ENCODE peak calls at places on chromosomes 1 and 21, in five cellular contexts. W, Y, A, T and D are unnamed samples. For H3K4me1 and H3K27me3, the result is how much of the 10 kb centered on the place peaks cover.

GRCh38 chr1:31155216-31155806 is 84.4 kb downstream of the NKAIN1 start:
- DNase-seq in Y (peak), W (peak), T (peak), A (peak), D (peak)

GRCh38 chr21:33025471-33026298 is at the start of gene OLIG2:
- DNase-seq in W (no peak), Y (no peak), T (no peak), A (no peak), D (no peak)

GRCh38 chr1:234746798-234747196 is 136.8 kb upstream of the IRF2BP2 start:
- DNase-seq in T (no peak), W (no peak), A (peak), Y (no peak), D (no peak)

GRCh38 chr1:14924012-14924452 is 229.5 kb upstream of the TMEM51 start:
- DNase-seq in T (no peak), Y (peak), W (peak), A (peak), D (peak)

GRCh38 chr1:112169517-112169916 is 180.0 kb upstream of the KCND3 start:
- DNase-seq in T (no peak), A (no peak), Y (no peak), W (no peak), D (no peak)

GRCh38 chr1:68162761-68163160 is 69.6 kb downstream of the WLS start:
- DNase-seq in Y (no peak), A (no peak), W (no peak), T (no peak), D (no peak)

GRCh38 chr1:26862781-26863676 is at the start of gene SFN:
- DNase-seq in W (no peak), A (peak), Y (no peak), T (peak), D (no peak)

GRCh38 chr1:236058141-236058626 is 6.7 kb downstream of the NID1 start:
- DNase-seq in Y (peak), T (no peak), A (peak), W (no peak), D (no peak)

GRCh38 chr21:39654951-39655350 is 42.2 kb downstream of the B3GALT5 start:
- DNase-seq in W (no peak), A (no peak), T (no peak), Y (no peak), D (no peak)

GRCh38 chr1:228163004-228163753 is 2.4 kb upstream of the IBA57 start:
- DNase-seq in Y (peak), T (peak), A (peak), W (peak), D (peak)

GRCh38 chr1:242139437-242139836 is 140.5 kb upstream of the MAP1LC3C start:
- DNase-seq in A (no peak), Y (no peak), T (no peak), W (no peak), D (no peak)

GRCh38 chr1:171740987-171741871 is 636 bp downstream of the VAMP4 start:
- DNase-seq in W (peak), T (peak), A (peak), Y (peak), D (no peak)

GRCh38 chr1:94688646-94689045 is 131.5 kb upstream of the SLC44A3 start:
- DNase-seq in T (peak), A (no peak), W (no peak), Y (no peak), D (no peak)

GRCh38 chr1:181151378-181152326 is 63.2 kb downstream of the IER5 start:
- DNase-seq in T (no peak), A (no peak), W (no peak), Y (peak), D (no peak)

GRCh38 chr1:15214507-15214906 is 32.5 kb upstream of the FHAD1 start:
- DNase-seq in A (no peak), W (peak), T (no peak), Y (no peak), D (peak)

GRCh38 chr1:184366992-184367391 is 19.8 kb upstream of the C1orf21 start:
- DNase-seq in T (no peak), A (no peak), W (no peak), Y (no peak), D (no peak)

GRCh38 chr1:8429549-8430105 is 111.7 kb downstream of the SLC45A1 start:
- DNase-seq in A (no peak), W (no peak), T (no peak), Y (no peak), D (no peak)

GRCh38 chr1:28926629-28927441 is 12.5 kb downstream of the EPB41 start:
- DNase-seq in W (no peak), Y (no peak), T (no peak), A (no peak), D (no peak)

GRCh38 chr1:211082824-211083223 is 51.1 kb downstream of the KCNH1 start:
- DNase-seq in A (no peak), Y (no peak), W (no peak), T (no peak), D (no peak)

GRCh38 chr1:219174672-219175564 is 1.2 kb downstream of the LYPLAL1 start:
- DNase-seq in T (peak), W (no peak), Y (peak), A (peak), D (no peak)

GRCh38 chr21:42332557-42332956 is 17.3 kb upstream of the TFF3 start:
- DNase-seq in W (no peak), T (no peak), Y (no peak), A (no peak), D (no peak)

GRCh38 chr1:169049258-169049936 is 57.1 kb upstream of the ATP1B1 start:
- DNase-seq in A (no peak), W (no peak), T (no peak), Y (no peak), D (no peak)

GRCh38 chr1:53186533-53186932 is 10.1 kb upstream of the CPT2 start:
- DNase-seq in Y (no peak), W (no peak), T (no peak), A (no peak), D (no peak)

GRCh38 chr1:53180951-53181350 is 15.7 kb upstream of the CPT2 start:
- DNase-seq in A (no peak), Y (no peak), W (no peak), T (no peak), D (no peak)

GRCh38 chr1:53182111-53182593 is 14.5 kb upstream of the CPT2 start:
- DNase-seq in T (peak), Y (peak), W (peak), A (peak), D (peak)

GRCh38 chr1:53182688-53183276 is 13.8 kb upstream of the CPT2 start:
- DNase-seq in A (no peak), T (no peak), W (no peak), Y (no peak), D (no peak)

DNA sequence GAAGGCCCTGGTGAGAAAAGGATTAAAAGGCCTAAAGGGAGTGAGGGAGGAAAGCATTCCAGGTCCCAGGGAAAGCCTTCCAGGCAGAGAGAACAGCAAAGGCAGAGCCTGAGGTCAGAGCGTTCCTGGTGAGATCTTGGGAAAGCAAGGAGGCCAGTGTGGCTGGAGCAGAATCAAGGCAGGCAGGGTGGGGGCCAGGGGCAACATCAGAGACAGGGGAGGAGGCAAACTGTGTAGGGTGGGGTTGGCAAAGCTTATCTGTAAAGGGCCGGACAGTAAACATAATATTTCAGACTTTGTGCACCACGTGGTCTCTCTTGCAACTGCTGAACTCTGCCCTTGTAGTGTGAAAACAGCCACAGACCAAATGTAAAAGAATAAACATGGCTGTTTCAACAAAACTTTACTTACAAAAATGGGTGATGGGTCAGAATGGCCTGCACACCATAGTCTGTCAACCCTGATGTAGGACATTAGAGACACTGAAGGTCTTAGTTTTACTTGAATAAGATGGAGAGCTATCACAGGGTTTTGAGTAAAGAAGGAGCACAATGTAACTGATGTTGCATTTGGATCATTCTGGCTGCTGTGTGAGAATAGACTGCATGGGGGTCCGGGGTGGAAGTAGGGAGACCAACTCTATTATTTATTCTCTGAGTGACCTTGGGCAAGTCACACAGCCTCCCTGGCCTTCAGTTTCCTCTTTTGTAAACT is 13.2 kb upstream of the CPT2 start:
- DNase-seq in Y (no peak), W (no peak), A (no peak), T (peak), D (no peak)
- H3K4me1 ChIP-seq in Y (under half), W (under half), A (under half), T (under half), D (under half)

GRCh38 chr1:24069817-24070216 is 42.1 kb downstream of the MYOM3 start:
- DNase-seq in Y (no peak), A (peak), T (no peak), W (no peak), D (no peak)

GRCh38 chr1:24060482-24060881 is 51.5 kb downstream of the MYOM3 start:
- DNase-seq in A (no peak), Y (no peak), T (no peak), W (no peak), D (no peak)

GRCh38 chr1:24067978-24068377 is 44.0 kb downstream of the MYOM3 start:
- DNase-seq in W (no peak), A (no peak), Y (no peak), T (no peak), D (no peak)

GRCh38 chr1:24062221-24062620 is 49.7 kb downstream of the MYOM3 start:
- DNase-seq in Y (no peak), T (no peak), A (no peak), W (no peak), D (no peak)

DNA sequence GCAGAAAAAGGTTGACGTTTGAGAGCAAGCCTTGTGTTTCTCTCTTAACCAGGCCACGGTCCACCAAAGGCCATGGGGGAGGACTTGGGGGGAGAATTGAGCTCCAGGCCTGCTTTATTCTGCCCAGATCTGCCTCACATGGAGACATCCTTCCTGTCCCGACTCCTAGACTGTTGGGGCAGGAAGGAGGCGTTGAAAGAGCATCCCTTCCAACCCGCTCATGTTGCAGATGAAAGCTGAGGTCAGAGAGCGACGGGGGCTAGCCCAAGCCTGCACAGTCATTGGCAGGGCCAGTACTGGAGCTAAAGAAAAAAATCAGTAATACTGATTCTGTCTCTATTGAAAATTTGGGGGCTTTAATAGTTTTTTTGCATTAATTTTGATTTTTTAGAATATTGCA is 46.6 kb downstream of the MYOM3 start:
- DNase-seq in Y (no peak), W (no peak), T (no peak), A (no peak), D (no peak)
- H3K27me3 ChIP-seq in Y (under half), W (under half), T (under half), A (under half), D (under half)

GRCh38 chr1:206633708-206634121 is 1.6 kb upstream of the DYRK3 start:
- DNase-seq in Y (peak), W (no peak), A (peak), T (no peak), D (no peak)

GRCh38 chr1:206634365-206635079 is 814 bp upstream of the DYRK3 start:
- DNase-seq in T (peak), A (peak), W (peak), Y (peak), D (peak)

GRCh38 chr1:206635080-206635982 is at the start of gene DYRK3:
- DNase-seq in Y (peak), A (peak), W (peak), T (peak), D (peak)

GRCh38 chr1:206628916-206629315 is 6.4 kb upstream of the DYRK3 start:
- DNase-seq in Y (no peak), W (no peak), A (no peak), T (no peak), D (no peak)

DNA sequence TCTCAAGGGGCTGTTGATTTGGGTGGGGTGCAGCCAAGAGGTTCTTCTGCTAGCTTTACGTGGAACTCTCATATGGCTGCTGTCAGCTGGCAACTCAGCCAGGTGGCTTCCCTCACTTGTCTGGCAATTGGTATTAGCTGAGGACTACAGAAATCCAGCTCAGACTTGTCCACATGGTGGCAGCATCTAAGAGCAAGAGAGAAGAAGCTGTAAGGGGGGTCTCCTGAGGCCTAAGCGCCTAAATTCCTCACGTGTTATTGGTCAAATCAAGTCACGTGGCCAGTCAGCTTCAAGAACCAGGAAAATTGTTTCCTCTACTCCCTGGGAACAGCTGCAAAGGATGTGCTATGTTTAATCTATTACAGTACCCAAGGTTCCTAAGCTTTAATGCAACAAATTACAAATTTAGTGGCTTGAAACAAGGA is 4.2 kb upstream of the DYRK3 start:
- DNase-seq in A (peak), T (peak), W (no peak), Y (peak), D (peak)
- TF ChIP-seq CTCF in A (peak), T (peak), W (peak), Y (peak), D (peak)

GRCh38 chr1:55170426-55170825 is 44.7 kb downstream of the USP24 start:
- DNase-seq in Y (no peak), T (no peak), A (no peak), W (no peak), D (no peak)

GRCh38 chr1:55168353-55168752 is 46.8 kb downstream of the USP24 start:
- DNase-seq in Y (no peak), W (no peak), A (no peak), T (no peak), D (no peak)

GRCh38 chr1:55172272-55172671 is 42.9 kb downstream of the USP24 start:
- DNase-seq in A (no peak), W (no peak), Y (no peak), T (no peak), D (no peak)

GRCh38 chr1:55169126-55169525 is 46.0 kb downstream of the USP24 start:
- DNase-seq in T (no peak), Y (no peak), A (no peak), W (no peak), D (no peak)

GRCh38 chr1:55172687-55173086 is 42.5 kb downstream of the USP24 start:
- DNase-seq in Y (no peak), A (no peak), T (no peak), W (no peak), D (no peak)
- H3K4me1 ChIP-seq in Y (under half), A (under half), T (under half), W (under half), D (under half)

DNA sequence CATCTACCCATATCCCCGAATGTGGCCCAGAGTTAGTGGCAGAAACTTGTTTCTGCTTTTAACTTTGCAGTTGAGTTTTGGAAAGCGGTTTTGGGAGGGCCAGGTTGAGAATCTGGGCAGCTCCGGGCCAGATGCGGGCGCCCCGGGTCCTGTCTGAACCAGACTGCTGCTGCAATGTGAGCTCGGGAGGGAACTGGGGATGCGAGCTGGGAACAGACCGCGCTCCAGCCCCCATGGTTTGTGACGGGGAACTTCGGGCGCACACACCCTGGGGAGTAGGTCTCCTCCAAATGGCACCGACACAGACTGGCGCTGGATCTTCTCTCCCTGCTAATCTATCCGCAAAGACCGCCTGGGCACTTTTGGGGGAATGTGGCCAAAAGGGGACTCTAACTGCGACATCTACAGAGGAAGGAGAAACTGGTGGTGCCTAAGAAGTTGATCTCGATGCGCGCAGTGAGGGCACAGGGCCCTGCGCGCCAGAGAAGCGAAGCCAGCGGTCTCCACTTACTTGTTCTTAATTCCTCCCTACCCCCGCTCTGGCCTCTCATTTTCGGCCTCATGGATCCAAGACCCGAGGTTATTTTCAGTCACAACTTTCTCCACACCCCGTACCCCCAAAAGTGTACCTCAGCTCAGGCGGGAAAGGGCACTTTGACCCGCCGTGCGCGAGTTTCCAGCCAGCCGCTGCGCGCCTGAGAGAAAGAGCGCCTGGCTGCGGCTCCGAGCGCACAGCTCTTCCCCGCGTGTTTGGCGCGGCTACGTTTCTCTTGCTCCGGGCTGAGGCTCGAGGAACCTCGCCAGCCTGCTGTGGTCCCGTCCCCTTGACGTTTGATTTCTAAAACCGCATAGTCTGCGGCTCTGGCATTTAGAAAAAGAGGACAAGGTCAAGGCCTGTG is 411.0 kb upstream of the ESRRG start:
- DNase-seq in T (no peak), Y (peak), W (no peak), A (no peak), D (no peak)
- H3K27me3 ChIP-seq in T (under half), Y (half or more), W (under half), A (under half), D (half or more)

GRCh38 chr1:161782886-161783285 is 16.8 kb downstream of the ATF6 start:
- DNase-seq in T (no peak), A (no peak), W (no peak), Y (no peak), D (no peak)

GRCh38 chr1:161784963-161785362 is 18.8 kb downstream of the ATF6 start:
- DNase-seq in W (no peak), T (no peak), Y (no peak), A (no peak), D (peak)

GRCh38 chr1:161790587-161791317 is 24.6 kb downstream of the ATF6 start:
- DNase-seq in Y (no peak), W (no peak), T (no peak), A (no peak), D (no peak)

GRCh38 chr1:161791889-161792655 is 26.0 kb downstream of the ATF6 start:
- DNase-seq in A (peak), T (no peak), W (no peak), Y (peak), D (no peak)

GRCh38 chr1:161787355-161787754 is 21.2 kb downstream of the ATF6 start:
- DNase-seq in Y (no peak), T (no peak), W (no peak), A (no peak), D (no peak)
- TF ChIP-seq CTCF in Y (no peak), T (no peak), W (no peak), A (no peak), D (peak)

GRCh38 chr21:45552696-45553391 is 10.6 kb upstream of the SLC19A1 start:
- DNase-seq in W (peak), T (no peak), A (no peak), Y (no peak), D (no peak)
- H3K4me1 ChIP-seq in W (under half), T (under half), A (under half), Y (under half), D (under half)

DNA sequence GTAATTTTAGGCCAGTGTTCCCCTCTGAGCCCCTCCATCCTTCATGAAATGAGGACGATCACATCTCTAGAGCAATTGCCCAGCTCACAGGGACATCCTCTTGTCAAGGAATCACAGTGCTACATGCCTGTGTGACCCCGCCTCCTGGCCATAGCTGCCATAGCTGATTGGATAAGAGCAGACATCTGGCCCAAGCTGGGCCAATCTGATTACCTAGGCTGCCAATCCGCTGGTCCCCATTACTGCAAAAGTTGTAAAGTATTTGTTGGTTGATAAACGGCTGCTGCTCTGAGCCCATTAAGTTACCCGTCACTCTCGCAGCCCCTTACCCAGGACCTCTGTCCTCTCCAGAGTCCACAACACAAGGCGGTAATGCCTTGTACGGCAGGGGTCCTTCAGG is 8.3 kb downstream of the NT5C1A start:
- DNase-seq in W (no peak), A (no peak), T (no peak), Y (no peak), D (no peak)
- H3K27me3 ChIP-seq in W (under half), A (under half), T (under half), Y (under half), D (under half)